ENCODE peak calls at places on chromosomes 13 and 19, in four cellular contexts. C, U, N and Q are unnamed samples.

GRCh38 chr19:45878043-45878794 is 7.7 kb downstream of the IRF2BP1 start:
- DNase-seq in C (no peak), U (peak; percentile 56), N (no peak), Q (no peak)

GRCh38 chr13:113179374-113180230 is 21.2 kb downstream of the PROZ start:
- DNase-seq in C (no peak), U (no peak), N (peak; percentile 49), Q (no peak)

GRCh38 chr19:47106819-47107200 is 6.8 kb downstream of the ZC3H4 start:
- DNase-seq in C (no peak), U (no peak), N (no peak), Q (no peak)

GRCh38 chr13:75359266-75359665 is 122.7 kb downstream of the TBC1D4 start:
- DNase-seq in C (peak; percentile 79), U (no peak), N (peak; percentile 23), Q (peak; percentile 93)

GRCh38 chr13:32846556-32846955 is 169.7 kb upstream of the KL start:
- DNase-seq in C (no peak), U (no peak), N (peak; percentile 46), Q (no peak)

GRCh38 chr19:11138659-11139526 is 16.7 kb downstream of the SPC24 start:
- DNase-seq in C (peak; percentile 90), U (no peak), N (peak; percentile 50), Q (peak; percentile 87)

GRCh38 chr19:38034153-38034835 is 127.3 kb downstream of the SIPA1L3 start:
- DNase-seq in C (peak; percentile 85), U (no peak), N (no peak), Q (peak; percentile 83)

GRCh38 chr19:57141699-57142098 is 3.3 kb downstream of the ZIM3 start:
- DNase-seq in C (no peak), U (no peak), N (no peak), Q (no peak)

GRCh38 chr13:51865838-51866237 is 4.1 kb downstream of the CCDC70 start:
- DNase-seq in C (no peak), U (no peak), N (peak; percentile 43), Q (no peak)

GRCh38 chr13:21326155-21327030 is 132.7 kb downstream of the ZDHHC20 start:
- DNase-seq in C (no peak), U (no peak), N (peak; percentile 68), Q (no peak)

GRCh38 chr19:10006335-10006708 is 4.0 kb downstream of the COL5A3 start:
- DNase-seq in C (peak; percentile 68), U (no peak), N (no peak), Q (no peak)

GRCh38 chr13:90049989-90050671 is 1297.4 kb upstream of the MIR17HG start:
- DNase-seq in C (no peak), U (no peak), N (peak; percentile 32), Q (no peak)

GRCh38 chr13:73740681-73741080 is 393.5 kb downstream of the KLF12 start:
- DNase-seq in C (no peak), U (no peak), N (no peak), Q (no peak)

GRCh38 chr13:75715598-75716523 is 79.7 kb downstream of the LMO7 start:
- DNase-seq in C (no peak), U (peak; percentile 27), N (no peak), Q (no peak)

GRCh38 chr19:798415-799075 is 1.3 kb downstream of the PTBP1 start:
- DNase-seq in C (no peak), U (no peak), N (no peak), Q (no peak)

GRCh38 chr19:16301999-16302694 is 22.5 kb upstream of the KLF2 start:
- DNase-seq in C (peak; percentile 92), U (no peak), N (no peak), Q (peak; percentile 93)

GRCh38 chr13:39751805-39752204 is 96.3 kb downstream of the COG6 start:
- DNase-seq in C (no peak), U (no peak), N (no peak), Q (no peak)

GRCh38 chr19:8259142-8259921 is 48.8 kb downstream of the CD320 start:
- DNase-seq in C (no peak), U (no peak), N (no peak), Q (no peak)

GRCh38 chr19:1206733-1207301 is 1.2 kb downstream of the STK11 start:
- DNase-seq in C (no peak), U (peak; percentile 43), N (no peak), Q (no peak)

GRCh38 chr19:41431426-41432386 is 4.5 kb upstream of the B3GNT8 start:
- DNase-seq in C (no peak), U (no peak), N (no peak), Q (no peak)

GRCh38 chr19:48969276-48970138 is 4.4 kb downstream of the FTL start:
- DNase-seq in C (peak; percentile 37), U (no peak), N (peak; percentile 65), Q (no peak)

GRCh38 chr13:39655041-39655568 is 357 bp upstream of the COG6 start:
- DNase-seq in C (no peak), U (no peak), N (no peak), Q (no peak)

GRCh38 chr19:56333506-56333905 is 18.9 kb upstream of the ZSCAN5A start:
- DNase-seq in C (peak; percentile 43), U (peak; percentile 54), N (peak; percentile 30), Q (peak; percentile 35)

GRCh38 chr13:95564948-95565347 is 12.4 kb downstream of the CLDN10 start:
- DNase-seq in C (peak; percentile 21), U (no peak), N (no peak), Q (peak; percentile 71)